ENCODE peak calls at places on chromosome 11, in four cellular contexts. U is stromal cell of bone marrow; P is astrocyte of the spinal cord; R is naive thymus-derived CD8-positive, alpha-beta T cell. K is an unnamed sample.

GRCh38 chr11:1310772-1311468 is 1.5 kb upstream of the TOLLIP start:
- DNase-seq in U (no peak), P (no peak), R (peak), K (no peak)

GRCh38 chr11:35682230-35683195 is 19.9 kb downstream of the TRIM44 start:
- DNase-seq in U (no peak), P (peak), R (no peak), K (no peak)

GRCh38 chr11:71241721-71242259 is 10.6 kb downstream of the SHANK2 start:
- DNase-seq in U (no peak), P (no peak), R (no peak), K (no peak)

GRCh38 chr11:92552942-92553341 is 328.3 kb downstream of the FAT3 start:
- DNase-seq in U (peak), P (no peak), R (no peak), K (no peak)

GRCh38 chr11:10906521-10906920 is 48.7 kb upstream of the ZBED5 start:
- DNase-seq in U (peak), P (peak), R (no peak), K (no peak)

GRCh38 chr11:31645747-31646146 is 136.2 kb downstream of the ELP4 start:
- DNase-seq in U (peak), P (peak), R (no peak), K (peak)

GRCh38 chr11:84437129-84438123 is 1151.3 kb upstream of the CCDC90B start:
- DNase-seq in U (no peak), P (no peak), R (no peak), K (no peak)

GRCh38 chr11:60788401-60789110 is 3.4 kb downstream of the MS4A10 start:
- DNase-seq in U (no peak), P (no peak), R (no peak), K (no peak)

GRCh38 chr11:19806251-19806650 is 93.6 kb downstream of the NAV2 start:
- DNase-seq in U (no peak), P (no peak), R (no peak), K (no peak)

GRCh38 chr11:124884340-124884739 is 13.3 kb downstream of the ROBO4 start:
- DNase-seq in U (no peak), P (no peak), R (no peak), K (no peak)

GRCh38 chr11:117392979-117393378 is 65.3 kb downstream of the CEP164 start:
- DNase-seq in U (no peak), P (no peak), R (no peak), K (no peak)

GRCh38 chr11:115653926-115654325 is 149.7 kb upstream of the CADM1 start:
- DNase-seq in U (no peak), P (no peak), R (no peak), K (no peak)

GRCh38 chr11:75365711-75366181 is 14.3 kb upstream of the ARRB1 start:
- DNase-seq in U (peak), P (peak), R (no peak), K (no peak)

GRCh38 chr11:108929241-108929640 is 264.4 kb downstream of the DDX10 start:
- DNase-seq in U (peak), P (peak), R (no peak), K (peak)

GRCh38 chr11:20610825-20611224 is 11.4 kb downstream of the SLC6A5 start:
- DNase-seq in U (no peak), P (no peak), R (no peak), K (no peak)

GRCh38 chr11:114011443-114011842 is 36.5 kb downstream of the HTR3A start:
- DNase-seq in U (no peak), P (no peak), R (no peak), K (no peak)

GRCh38 chr11:44036811-44037657 is 10.7 kb upstream of the ACCSL start:
- DNase-seq in U (peak), P (peak), R (no peak), K (peak)

GRCh38 chr11:59559886-59560285 is 48.5 kb downstream of the OR4D9 start:
- DNase-seq in U (no peak), P (no peak), R (no peak), K (no peak)

GRCh38 chr11:6371825-6372224 is 18.4 kb upstream of the SMPD1 start:
- DNase-seq in U (no peak), P (no peak), R (no peak), K (no peak)

GRCh38 chr11:134244593-134244992 is 8.6 kb downstream of the THYN1 start:
- DNase-seq in U (no peak), P (no peak), R (no peak), K (no peak)

GRCh38 chr11:96246718-96247540 is 96.1 kb downstream of the MAML2 start:
- DNase-seq in U (peak), P (peak), R (no peak), K (no peak)

GRCh38 chr11:125451400-125452124 is 44.5 kb downstream of the FEZ1 start:
- DNase-seq in U (no peak), P (no peak), R (no peak), K (no peak)

K was measured in AG09319.